ENCODE peak calls at places on chromosomes 13 and 19, in four cellular contexts. One of them, this sample, is unnamed.

GRCh38 chr13:75639426-75639825 is 3.3 kb downstream of the LMO7 start:
- DNase-seq in SK-N-SH: no peak
- DNase-seq in K562: no peak
- DNase-seq in H1: no peak
- DNase-seq in this sample: no peak

GRCh38 chr19:33446156-33446917 is 72.8 kb downstream of the CEBPG start:
- DNase-seq in SK-N-SH: no peak
- DNase-seq in K562: no peak
- DNase-seq in H1: no peak
- DNase-seq in this sample: no peak

GRCh38 chr19:18468930-18469244 is 31.0 kb upstream of the ISYNA1 start:
- DNase-seq in SK-N-SH: no peak
- DNase-seq in K562: no peak
- DNase-seq in H1: no peak
- DNase-seq in this sample: no peak

GRCh38 chr19:58579473-58580142 is 6.5 kb upstream of the MZF1 start:
- DNase-seq in SK-N-SH: no peak
- DNase-seq in K562: no peak
- DNase-seq in H1: no peak
- DNase-seq in this sample: no peak

GRCh38 chr13:36135876-36136275 is 4.7 kb upstream of the DCLK1 start:
- DNase-seq in SK-N-SH: no peak
- DNase-seq in K562: no peak
- DNase-seq in H1: no peak
- DNase-seq in this sample: no peak

GRCh38 chr13:91079190-91079589 is 268.3 kb upstream of the MIR17HG start:
- DNase-seq in SK-N-SH: no peak
- DNase-seq in K562: no peak
- DNase-seq in H1: no peak
- DNase-seq in this sample: no peak

GRCh38 chr13:92745233-92745632 is 481.4 kb upstream of the GPC6 start:
- DNase-seq in SK-N-SH: no peak
- DNase-seq in K562: no peak
- DNase-seq in H1: no peak
- DNase-seq in this sample: no peak

GRCh38 chr13:79775830-79776229 is 294.9 kb downstream of the NDFIP2 start:
- DNase-seq in SK-N-SH: no peak
- DNase-seq in K562: no peak
- DNase-seq in H1: no peak
- DNase-seq in this sample: peak

GRCh38 chr19:2983351-2984195 is 6.2 kb downstream of the TLE6 start:
- DNase-seq in SK-N-SH: peak
- DNase-seq in K562: peak
- DNase-seq in H1: peak
- DNase-seq in this sample: no peak

GRCh38 chr19:35135389-35135909 is 590 bp upstream of the LGI4 start:
- DNase-seq in SK-N-SH: peak
- DNase-seq in K562: peak
- DNase-seq in H1: peak
- DNase-seq in this sample: no peak

GRCh38 chr13:73223372-73223781 is 164.6 kb downstream of the KLF5 start:
- DNase-seq in SK-N-SH: no peak
- DNase-seq in K562: no peak
- DNase-seq in H1: no peak
- DNase-seq in this sample: no peak

GRCh38 chr13:73224708-73225107 is 165.9 kb downstream of the KLF5 start:
- DNase-seq in SK-N-SH: no peak
- DNase-seq in K562: no peak
- DNase-seq in H1: no peak
- DNase-seq in this sample: no peak

GRCh38 chr13:73218181-73218580 is 159.4 kb downstream of the KLF5 start:
- DNase-seq in SK-N-SH: no peak
- DNase-seq in K562: no peak
- DNase-seq in H1: no peak
- DNase-seq in this sample: no peak

GRCh38 chr13:73222627-73223026 is 163.8 kb downstream of the KLF5 start:
- DNase-seq in SK-N-SH: no peak
- DNase-seq in K562: no peak
- DNase-seq in H1: no peak
- DNase-seq in this sample: no peak

GRCh38 chr13:73220966-73221720 is 162.3 kb downstream of the KLF5 start:
- DNase-seq in SK-N-SH: no peak
- DNase-seq in K562: no peak
- DNase-seq in H1: no peak
- DNase-seq in this sample: no peak
- TF ChIP-seq SIN3A in SK-N-SH: no peak
- TF ChIP-seq SIN3A in K562: no peak
- TF ChIP-seq SIN3A in H1: no peak
- TF ChIP-seq SIN3A in this sample: no peak

GRCh38 chr13:51895906-51896888 is 34.4 kb downstream of the CCDC70 start:
- DNase-seq in SK-N-SH: peak
- DNase-seq in K562: peak
- DNase-seq in H1: peak
- DNase-seq in this sample: peak
- TF ChIP-seq SIN3A in SK-N-SH: no peak
- TF ChIP-seq SIN3A in K562: no peak
- TF ChIP-seq SIN3A in H1: no peak
- TF ChIP-seq SIN3A in this sample: no peak

GRCh38 chr19:55147408-55148251 is 1.4 kb downstream of the TNNT1 start:
- DNase-seq in SK-N-SH: peak
- DNase-seq in K562: peak
- DNase-seq in H1: peak
- DNase-seq in this sample: no peak
- TF ChIP-seq SIN3A in SK-N-SH: no peak
- TF ChIP-seq SIN3A in K562: no peak
- TF ChIP-seq SIN3A in H1: peak
- TF ChIP-seq SIN3A in this sample: no peak

GRCh38 chr19:47190167-47190727 is 40.8 kb downstream of the BBC3 start:
- DNase-seq in SK-N-SH: peak
- DNase-seq in K562: peak
- DNase-seq in H1: no peak
- DNase-seq in this sample: no peak

GRCh38 chr19:47187797-47188196 is 43.2 kb downstream of the BBC3 start:
- DNase-seq in SK-N-SH: no peak
- DNase-seq in K562: no peak
- DNase-seq in H1: no peak
- DNase-seq in this sample: no peak

GRCh38 chr19:47186337-47187022 is 44.5 kb downstream of the BBC3 start:
- DNase-seq in SK-N-SH: peak
- DNase-seq in K562: no peak
- DNase-seq in H1: no peak
- DNase-seq in this sample: no peak

GRCh38 chr19:47188507-47189033 is 42.4 kb downstream of the BBC3 start:
- DNase-seq in SK-N-SH: no peak
- DNase-seq in K562: no peak
- DNase-seq in H1: no peak
- DNase-seq in this sample: no peak

GRCh38 chr19:47187023-47187655 is 43.9 kb downstream of the BBC3 start:
- DNase-seq in SK-N-SH: peak
- DNase-seq in K562: no peak
- DNase-seq in H1: no peak
- DNase-seq in this sample: no peak
- TF ChIP-seq SIN3A in SK-N-SH: no peak
- TF ChIP-seq SIN3A in K562: no peak
- TF ChIP-seq SIN3A in H1: no peak
- TF ChIP-seq SIN3A in this sample: no peak

GRCh38 chr13:52738719-52739467 is 727 bp downstream of the CNMD start:
- DNase-seq in SK-N-SH: no peak
- DNase-seq in K562: peak
- DNase-seq in H1: peak
- DNase-seq in this sample: no peak
- TF ChIP-seq SIN3A in SK-N-SH: no peak
- TF ChIP-seq SIN3A in K562: no peak
- TF ChIP-seq SIN3A in H1: no peak
- TF ChIP-seq SIN3A in this sample: no peak

GRCh38 chr19:49461656-49462055 is 8.6 kb downstream of the ALDH16A1 start:
- DNase-seq in SK-N-SH: no peak
- DNase-seq in K562: no peak
- DNase-seq in H1: no peak
- DNase-seq in this sample: no peak

GRCh38 chr19:49465371-49465770 is 8.6 kb upstream of the FLT3LG start:
- DNase-seq in SK-N-SH: no peak
- DNase-seq in K562: peak
- DNase-seq in H1: no peak
- DNase-seq in this sample: no peak

GRCh38 chr19:49468199-49468598 is 5.8 kb upstream of the FLT3LG start:
- DNase-seq in SK-N-SH: no peak
- DNase-seq in K562: peak
- DNase-seq in H1: no peak
- DNase-seq in this sample: no peak

GRCh38 chr19:49462492-49462891 is 9.5 kb downstream of the ALDH16A1 start:
- DNase-seq in SK-N-SH: no peak
- DNase-seq in K562: no peak
- DNase-seq in H1: no peak
- DNase-seq in this sample: no peak

GRCh38 chr19:49463960-49464740 is 9.9 kb upstream of the FLT3LG start:
- DNase-seq in SK-N-SH: peak
- DNase-seq in K562: no peak
- DNase-seq in H1: no peak
- DNase-seq in this sample: no peak
- TF ChIP-seq SIN3A in SK-N-SH: no peak
- TF ChIP-seq SIN3A in K562: no peak
- TF ChIP-seq SIN3A in H1: no peak
- TF ChIP-seq SIN3A in this sample: no peak